ENCODE peak calls at places on chromosomes 2 and 18, in eight cellular contexts. One of them, this sample, is unnamed.

GRCh38 chr2:32330136-32330535 is 26.7 kb upstream of the BIRC6 start:
- DNase-seq in prostate gland: no peak
- DNase-seq in GM10248: no peak
- DNase-seq in AG09309: peak
- DNase-seq in GM06990: no peak
- DNase-seq in ascending aorta: no peak
- DNase-seq in B cell: no peak
- DNase-seq in activated CD8-positive, alpha-beta T cell treated with anti-CD3 and anti-CD28 coated beads for 36 hours: no peak
- DNase-seq in this sample: no peak

GRCh38 chr2:144596074-144596871 is 76.4 kb upstream of the ZEB2 start:
- DNase-seq in AG09309: no peak
- DNase-seq in prostate gland: peak
- DNase-seq in GM10248: peak
- DNase-seq in ascending aorta: no peak
- DNase-seq in activated CD8-positive, alpha-beta T cell treated with anti-CD3 and anti-CD28 coated beads for 36 hours: peak
- DNase-seq in GM06990: no peak
- DNase-seq in B cell: no peak
- DNase-seq in this sample: no peak

GRCh38 chr2:54074636-54075341 is 40.6 kb upstream of the ACYP2 start:
- DNase-seq in ascending aorta: no peak
- DNase-seq in AG09309: no peak
- DNase-seq in GM10248: no peak
- DNase-seq in prostate gland: no peak
- DNase-seq in GM06990: no peak
- DNase-seq in activated CD8-positive, alpha-beta T cell treated with anti-CD3 and anti-CD28 coated beads for 36 hours: no peak
- DNase-seq in B cell: no peak
- DNase-seq in this sample: no peak

GRCh38 chr2:211085056-211085680 is 528.8 kb downstream of the CPS1 start:
- DNase-seq in AG09309: no peak
- DNase-seq in ascending aorta: no peak
- DNase-seq in prostate gland: no peak
- DNase-seq in GM10248: peak
- DNase-seq in GM06990: no peak
- DNase-seq in B cell: no peak
- DNase-seq in activated CD8-positive, alpha-beta T cell treated with anti-CD3 and anti-CD28 coated beads for 36 hours: peak
- DNase-seq in this sample: no peak

GRCh38 chr2:238601433-238602222 is 174.9 kb downstream of the ASB1 start:
- DNase-seq in GM10248: no peak
- DNase-seq in AG09309: peak
- DNase-seq in GM06990: no peak
- DNase-seq in ascending aorta: peak
- DNase-seq in B cell: no peak
- DNase-seq in activated CD8-positive, alpha-beta T cell treated with anti-CD3 and anti-CD28 coated beads for 36 hours: no peak
- DNase-seq in prostate gland: peak
- DNase-seq in this sample: no peak

GRCh38 chr2:62469114-62469513 is 36.9 kb downstream of the TMEM17 start:
- DNase-seq in AG09309: no peak
- DNase-seq in GM10248: no peak
- DNase-seq in ascending aorta: peak
- DNase-seq in GM06990: no peak
- DNase-seq in B cell: no peak
- DNase-seq in activated CD8-positive, alpha-beta T cell treated with anti-CD3 and anti-CD28 coated beads for 36 hours: no peak
- DNase-seq in prostate gland: no peak
- DNase-seq in this sample: no peak

GRCh38 chr18:74351354-74351753 is 35.7 kb downstream of the C18orf63 start:
- DNase-seq in prostate gland: no peak
- DNase-seq in B cell: no peak
- DNase-seq in GM06990: no peak
- DNase-seq in GM10248: no peak
- DNase-seq in activated CD8-positive, alpha-beta T cell treated with anti-CD3 and anti-CD28 coated beads for 36 hours: no peak
- DNase-seq in AG09309: no peak
- DNase-seq in ascending aorta: no peak
- DNase-seq in this sample: no peak

GRCh38 chr2:113178891-113179290 is 5.1 kb downstream of the PSD4 start:
- DNase-seq in AG09309: no peak
- DNase-seq in GM10248: no peak
- DNase-seq in GM06990: no peak
- DNase-seq in prostate gland: no peak
- DNase-seq in activated CD8-positive, alpha-beta T cell treated with anti-CD3 and anti-CD28 coated beads for 36 hours: peak
- DNase-seq in B cell: no peak
- DNase-seq in ascending aorta: no peak
- DNase-seq in this sample: no peak

GRCh38 chr2:219876931-219877330 is 249.5 kb downstream of the SLC4A3 start:
- DNase-seq in GM10248: no peak
- DNase-seq in activated CD8-positive, alpha-beta T cell treated with anti-CD3 and anti-CD28 coated beads for 36 hours: no peak
- DNase-seq in B cell: no peak
- DNase-seq in prostate gland: no peak
- DNase-seq in ascending aorta: no peak
- DNase-seq in GM06990: no peak
- DNase-seq in AG09309: no peak
- DNase-seq in this sample: no peak

GRCh38 chr2:185279999-185280398 is 458.6 kb upstream of the FSIP2 start:
- DNase-seq in activated CD8-positive, alpha-beta T cell treated with anti-CD3 and anti-CD28 coated beads for 36 hours: no peak
- DNase-seq in ascending aorta: no peak
- DNase-seq in AG09309: no peak
- DNase-seq in GM06990: no peak
- DNase-seq in B cell: no peak
- DNase-seq in prostate gland: no peak
- DNase-seq in GM10248: no peak
- DNase-seq in this sample: no peak

GRCh38 chr18:35477497-35477896 is 20.3 kb downstream of the INO80C start:
- DNase-seq in B cell: no peak
- DNase-seq in prostate gland: no peak
- DNase-seq in AG09309: no peak
- DNase-seq in GM10248: no peak
- DNase-seq in activated CD8-positive, alpha-beta T cell treated with anti-CD3 and anti-CD28 coated beads for 36 hours: no peak
- DNase-seq in GM06990: no peak
- DNase-seq in ascending aorta: no peak
- DNase-seq in this sample: no peak

GRCh38 chr18:44679912-44680270 is 797 bp upstream of the SETBP1 start:
- DNase-seq in B cell: peak
- DNase-seq in GM06990: no peak
- DNase-seq in activated CD8-positive, alpha-beta T cell treated with anti-CD3 and anti-CD28 coated beads for 36 hours: peak
- DNase-seq in AG09309: no peak
- DNase-seq in GM10248: peak
- DNase-seq in ascending aorta: peak
- DNase-seq in prostate gland: peak
- DNase-seq in this sample: no peak

DNA sequence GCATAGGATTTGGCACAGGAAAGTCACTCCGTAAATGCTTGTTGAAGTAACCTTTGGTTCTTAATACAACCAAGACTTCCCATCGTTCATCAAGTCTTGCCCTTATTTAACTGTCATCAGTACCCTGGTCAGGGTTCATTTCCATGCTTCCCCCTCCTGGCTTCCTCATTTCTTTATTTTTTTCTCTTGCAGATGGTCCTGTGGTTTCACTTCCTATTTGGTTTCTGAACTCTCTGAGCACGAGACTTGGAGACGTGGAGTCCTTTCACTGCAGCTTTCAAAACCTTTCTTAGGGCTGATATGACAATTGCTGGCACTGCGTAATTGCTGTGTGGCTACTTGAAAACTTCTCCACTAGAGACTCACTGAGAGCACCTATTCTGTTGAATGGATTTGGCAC is 59.9 kb upstream of the PID1 start:
- DNase-seq in B cell: peak
- DNase-seq in ascending aorta: no peak
- DNase-seq in prostate gland: no peak
- DNase-seq in AG09309: no peak
- DNase-seq in activated CD8-positive, alpha-beta T cell treated with anti-CD3 and anti-CD28 coated beads for 36 hours: no peak
- DNase-seq in GM10248: no peak
- DNase-seq in GM06990: no peak
- DNase-seq in this sample: no peak
- TF ChIP-seq CTCF in B cell: no peak
- TF ChIP-seq CTCF in ascending aorta: no peak
- TF ChIP-seq CTCF in prostate gland: no peak
- TF ChIP-seq CTCF in AG09309: no peak
- TF ChIP-seq CTCF in activated CD8-positive, alpha-beta T cell treated with anti-CD3 and anti-CD28 coated beads for 36 hours: no peak
- TF ChIP-seq CTCF in GM10248: no peak
- TF ChIP-seq CTCF in GM06990: no peak
- TF ChIP-seq CTCF in this sample: no peak

GRCh38 chr2:205797866-205798265 is 115.6 kb downstream of the NRP2 start:
- DNase-seq in B cell: no peak
- DNase-seq in AG09309: no peak
- DNase-seq in prostate gland: no peak
- DNase-seq in GM06990: no peak
- DNase-seq in activated CD8-positive, alpha-beta T cell treated with anti-CD3 and anti-CD28 coated beads for 36 hours: no peak
- DNase-seq in ascending aorta: no peak
- DNase-seq in GM10248: no peak
- DNase-seq in this sample: no peak

GRCh38 chr2:205803507-205803906 is 121.2 kb downstream of the NRP2 start:
- DNase-seq in GM10248: no peak
- DNase-seq in AG09309: no peak
- DNase-seq in GM06990: no peak
- DNase-seq in ascending aorta: no peak
- DNase-seq in B cell: no peak
- DNase-seq in prostate gland: no peak
- DNase-seq in activated CD8-positive, alpha-beta T cell treated with anti-CD3 and anti-CD28 coated beads for 36 hours: no peak
- DNase-seq in this sample: no peak

GRCh38 chr2:205800257-205800656 is 118.0 kb downstream of the NRP2 start:
- DNase-seq in ascending aorta: no peak
- DNase-seq in activated CD8-positive, alpha-beta T cell treated with anti-CD3 and anti-CD28 coated beads for 36 hours: no peak
- DNase-seq in prostate gland: no peak
- DNase-seq in GM10248: no peak
- DNase-seq in B cell: no peak
- DNase-seq in GM06990: no peak
- DNase-seq in AG09309: no peak
- DNase-seq in this sample: no peak

GRCh38 chr2:205802069-205802468 is 119.8 kb downstream of the NRP2 start:
- DNase-seq in GM06990: no peak
- DNase-seq in prostate gland: no peak
- DNase-seq in B cell: no peak
- DNase-seq in activated CD8-positive, alpha-beta T cell treated with anti-CD3 and anti-CD28 coated beads for 36 hours: no peak
- DNase-seq in GM10248: no peak
- DNase-seq in AG09309: no peak
- DNase-seq in ascending aorta: no peak
- DNase-seq in this sample: no peak

DNA sequence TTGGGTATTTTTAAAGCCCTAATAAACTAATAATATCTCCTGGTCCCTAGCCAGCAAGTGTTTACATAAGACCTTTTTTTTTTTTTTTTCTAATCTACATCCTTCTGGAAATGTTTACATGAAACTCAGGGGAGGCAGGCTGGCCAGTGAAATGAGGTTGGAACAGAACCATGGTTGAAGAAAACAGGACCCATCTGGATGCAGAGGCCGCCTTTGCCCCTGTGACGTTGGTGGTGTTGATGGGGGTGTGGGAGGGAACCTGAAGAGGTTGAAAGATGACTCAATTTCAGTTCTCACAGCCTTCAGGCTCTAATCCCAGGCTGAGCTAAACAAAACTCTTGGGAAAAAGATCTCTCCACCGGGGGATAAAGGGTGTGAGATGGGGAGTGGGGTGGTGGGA is 118.5 kb downstream of the NRP2 start:
- DNase-seq in activated CD8-positive, alpha-beta T cell treated with anti-CD3 and anti-CD28 coated beads for 36 hours: no peak
- DNase-seq in GM06990: no peak
- DNase-seq in AG09309: no peak
- DNase-seq in B cell: no peak
- DNase-seq in ascending aorta: no peak
- DNase-seq in prostate gland: peak
- DNase-seq in GM10248: no peak
- DNase-seq in this sample: no peak
- TF ChIP-seq CTCF in activated CD8-positive, alpha-beta T cell treated with anti-CD3 and anti-CD28 coated beads for 36 hours: no peak
- TF ChIP-seq CTCF in GM06990: no peak
- TF ChIP-seq CTCF in AG09309: no peak
- TF ChIP-seq CTCF in B cell: no peak
- TF ChIP-seq CTCF in ascending aorta: no peak
- TF ChIP-seq CTCF in prostate gland: no peak
- TF ChIP-seq CTCF in GM10248: no peak
- TF ChIP-seq CTCF in this sample: no peak

GRCh38 chr2:130288467-130289403 is 54.0 kb upstream of the IMP4 start:
- DNase-seq in GM06990: no peak
- DNase-seq in B cell: no peak
- DNase-seq in ascending aorta: no peak
- DNase-seq in GM10248: no peak
- DNase-seq in AG09309: no peak
- DNase-seq in activated CD8-positive, alpha-beta T cell treated with anti-CD3 and anti-CD28 coated beads for 36 hours: no peak
- DNase-seq in prostate gland: no peak
- DNase-seq in this sample: no peak
- TF ChIP-seq CTCF in GM06990: no peak
- TF ChIP-seq CTCF in B cell: no peak
- TF ChIP-seq CTCF in ascending aorta: no peak
- TF ChIP-seq CTCF in GM10248: no peak
- TF ChIP-seq CTCF in AG09309: no peak
- TF ChIP-seq CTCF in activated CD8-positive, alpha-beta T cell treated with anti-CD3 and anti-CD28 coated beads for 36 hours: no peak
- TF ChIP-seq CTCF in prostate gland: no peak
- TF ChIP-seq CTCF in this sample: no peak

GRCh38 chr2:127027715-127028114 is 79.2 kb downstream of the BIN1 start:
- DNase-seq in activated CD8-positive, alpha-beta T cell treated with anti-CD3 and anti-CD28 coated beads for 36 hours: no peak
- DNase-seq in ascending aorta: no peak
- DNase-seq in GM06990: no peak
- DNase-seq in GM10248: no peak
- DNase-seq in AG09309: no peak
- DNase-seq in prostate gland: no peak
- DNase-seq in B cell: no peak
- DNase-seq in this sample: no peak

GRCh38 chr2:127022817-127023216 is 84.1 kb downstream of the BIN1 start:
- DNase-seq in ascending aorta: no peak
- DNase-seq in GM06990: no peak
- DNase-seq in activated CD8-positive, alpha-beta T cell treated with anti-CD3 and anti-CD28 coated beads for 36 hours: no peak
- DNase-seq in AG09309: no peak
- DNase-seq in GM10248: no peak
- DNase-seq in B cell: no peak
- DNase-seq in prostate gland: no peak
- DNase-seq in this sample: no peak

GRCh38 chr2:127024769-127025356 is 82.1 kb downstream of the BIN1 start:
- DNase-seq in GM06990: no peak
- DNase-seq in B cell: no peak
- DNase-seq in GM10248: no peak
- DNase-seq in AG09309: no peak
- DNase-seq in ascending aorta: no peak
- DNase-seq in activated CD8-positive, alpha-beta T cell treated with anti-CD3 and anti-CD28 coated beads for 36 hours: no peak
- DNase-seq in prostate gland: no peak
- DNase-seq in this sample: no peak

GRCh38 chr2:127023504-127023903 is 83.5 kb downstream of the BIN1 start:
- DNase-seq in B cell: no peak
- DNase-seq in GM10248: no peak
- DNase-seq in GM06990: no peak
- DNase-seq in AG09309: no peak
- DNase-seq in prostate gland: no peak
- DNase-seq in activated CD8-positive, alpha-beta T cell treated with anti-CD3 and anti-CD28 coated beads for 36 hours: no peak
- DNase-seq in ascending aorta: no peak
- DNase-seq in this sample: no peak

DNA sequence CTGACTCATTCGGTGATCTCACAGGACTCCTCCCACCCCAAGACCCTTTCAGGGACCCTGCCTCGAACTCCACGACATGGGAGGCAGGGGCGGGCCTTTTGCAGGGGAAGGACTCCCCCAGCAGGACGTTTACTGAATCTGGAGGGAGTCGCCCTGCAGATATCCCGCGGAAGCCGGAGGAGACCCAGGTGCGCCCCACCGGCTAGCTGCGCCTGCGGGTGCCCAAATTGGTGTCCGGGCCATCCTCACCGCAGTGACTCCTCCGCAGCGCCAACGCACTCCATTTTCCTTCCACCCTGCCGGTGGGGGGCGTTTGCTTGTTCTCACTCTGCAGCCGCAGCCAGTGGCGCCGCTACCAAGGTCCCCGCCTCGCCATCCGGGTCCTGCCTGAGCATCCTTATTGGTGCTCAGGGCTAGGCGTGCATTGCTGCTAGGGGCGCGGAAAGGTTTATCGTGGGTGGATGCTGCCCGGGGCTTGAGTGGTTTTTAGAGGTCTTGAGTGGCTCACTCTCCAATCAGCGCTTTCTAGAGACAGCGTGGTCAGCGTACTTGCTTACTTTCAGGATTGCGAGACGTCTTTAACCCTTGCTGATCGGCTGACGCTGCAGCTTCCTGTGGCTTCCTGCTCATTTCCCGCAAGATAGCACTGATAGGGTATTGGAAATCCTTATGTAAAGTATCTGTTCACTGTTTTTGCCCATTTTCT is 81.4 kb downstream of the BIN1 start:
- DNase-seq in ascending aorta: peak
- DNase-seq in GM06990: peak
- DNase-seq in AG09309: peak
- DNase-seq in B cell: peak
- DNase-seq in GM10248: peak
- DNase-seq in activated CD8-positive, alpha-beta T cell treated with anti-CD3 and anti-CD28 coated beads for 36 hours: peak
- DNase-seq in prostate gland: no peak
- DNase-seq in this sample: no peak
- TF ChIP-seq CTCF in ascending aorta: no peak
- TF ChIP-seq CTCF in GM06990: peak
- TF ChIP-seq CTCF in AG09309: peak
- TF ChIP-seq CTCF in B cell: no peak
- TF ChIP-seq CTCF in GM10248: peak
- TF ChIP-seq CTCF in activated CD8-positive, alpha-beta T cell treated with anti-CD3 and anti-CD28 coated beads for 36 hours: peak
- TF ChIP-seq CTCF in prostate gland: no peak
- TF ChIP-seq CTCF in this sample: no peak

This sample was measured in esophagus squamous epithelium.